ENCODE peak calls at places on chromosomes 1 and 21, in five cellular contexts. S is lower lobe of right lung, N is stomach, W is kidney epithelial cell, C is left lung. O is an unnamed sample.

GRCh38 chr1:77534456-77534855 is 148.0 kb downstream of the ZZZ3 start:
- DNase-seq in N (no peak), C (no peak), S (no peak), W (no peak), O (no peak)

GRCh38 chr1:15217654-15218053 is 29.4 kb upstream of the FHAD1 start:
- DNase-seq in C (no peak), S (no peak), N (no peak), W (no peak), O (no peak)

GRCh38 chr21:25897383-25897782 is 162.6 kb downstream of the GABPA start:
- DNase-seq in N (no peak), W (no peak), C (no peak), S (no peak), O (no peak)

GRCh38 chr1:9406111-9406510 is 113.4 kb downstream of the SPSB1 start:
- DNase-seq in C (no peak), N (no peak), W (no peak), S (no peak), O (no peak)

GRCh38 chr1:56414728-56415224 is 164.6 kb downstream of the PLPP3 start:
- DNase-seq in S (no peak), W (no peak), C (no peak), N (peak; percentile 59), O (no peak)

GRCh38 chr1:51061231-51061943 is 40.6 kb upstream of the C1orf185 start:
- DNase-seq in C (no peak), S (no peak), N (no peak), W (no peak), O (no peak)

GRCh38 chr1:116916002-116916401 is 6.3 kb downstream of the PTGFRN start:
- DNase-seq in W (peak; percentile 14), S (no peak), C (no peak), N (no peak), O (no peak)

GRCh38 chr1:168050880-168051279 is 85.8 kb downstream of the GPR161 start:
- DNase-seq in W (no peak), C (no peak), S (no peak), N (no peak), O (no peak)

GRCh38 chr21:38468989-38469388 is 29.3 kb downstream of the ERG start:
- DNase-seq in N (no peak), W (peak; percentile 14), C (no peak), S (no peak), O (no peak)

GRCh38 chr1:172449012-172449584 is 5.2 kb upstream of the PIGC start:
- DNase-seq in W (peak; percentile 35), C (no peak), S (no peak), N (no peak), O (no peak)

GRCh38 chr1:111241797-111242196 is 14.3 kb downstream of the CHI3L2 start:
- DNase-seq in N (no peak), C (no peak), S (no peak), W (no peak), O (no peak)

GRCh38 chr1:64675718-64676345 is 69.0 kb upstream of the RAVER2 start:
- DNase-seq in N (no peak), W (no peak), C (no peak), S (no peak), O (no peak)

GRCh38 chr1:151888972-151889570 is 20.2 kb downstream of the THEM4 start:
- DNase-seq in N (no peak), S (no peak), C (no peak), W (no peak), O (no peak)

GRCh38 chr1:150575518-150576366 is 3.7 kb downstream of the MCL1 start:
- DNase-seq in C (no peak), N (no peak), S (no peak), W (no peak), O (no peak)

GRCh38 chr1:115423776-115424175 is 85.7 kb upstream of the NGF start:
- DNase-seq in W (no peak), C (no peak), S (no peak), N (no peak), O (no peak)

GRCh38 chr1:41492341-41492848 is 7.9 kb upstream of the EDN2 start:
- DNase-seq in N (no peak), W (no peak), C (no peak), S (no peak), O (peak; percentile 60)

GRCh38 chr1:183871142-183871541 is 66.2 kb downstream of the RGL1 start:
- DNase-seq in N (no peak), C (no peak), W (peak; percentile 41), S (no peak), O (no peak)

GRCh38 chr21:39048064-39048463 is 135.2 kb downstream of the PSMG1 start:
- DNase-seq in N (no peak), S (peak; percentile 52), W (peak; percentile 68), C (no peak), O (peak; percentile 65)

GRCh38 chr1:113942527-113942926 is 13.4 kb downstream of the HIPK1 start:
- DNase-seq in N (no peak), C (no peak), W (no peak), S (no peak), O (no peak)

GRCh38 chr1:185693654-185694053 is 40.5 kb upstream of the HMCN1 start:
- DNase-seq in N (no peak), C (no peak), S (no peak), W (no peak), O (no peak)

GRCh38 chr1:230292739-230293720 is 133.1 kb downstream of the PGBD5 start:
- DNase-seq in C (no peak), W (no peak), S (no peak), N (no peak), O (no peak)

GRCh38 chr1:94539496-94539895 is 2.1 kb downstream of the F3 start:
- DNase-seq in S (no peak), C (peak; percentile 36), W (no peak), N (no peak), O (no peak)

DNA sequence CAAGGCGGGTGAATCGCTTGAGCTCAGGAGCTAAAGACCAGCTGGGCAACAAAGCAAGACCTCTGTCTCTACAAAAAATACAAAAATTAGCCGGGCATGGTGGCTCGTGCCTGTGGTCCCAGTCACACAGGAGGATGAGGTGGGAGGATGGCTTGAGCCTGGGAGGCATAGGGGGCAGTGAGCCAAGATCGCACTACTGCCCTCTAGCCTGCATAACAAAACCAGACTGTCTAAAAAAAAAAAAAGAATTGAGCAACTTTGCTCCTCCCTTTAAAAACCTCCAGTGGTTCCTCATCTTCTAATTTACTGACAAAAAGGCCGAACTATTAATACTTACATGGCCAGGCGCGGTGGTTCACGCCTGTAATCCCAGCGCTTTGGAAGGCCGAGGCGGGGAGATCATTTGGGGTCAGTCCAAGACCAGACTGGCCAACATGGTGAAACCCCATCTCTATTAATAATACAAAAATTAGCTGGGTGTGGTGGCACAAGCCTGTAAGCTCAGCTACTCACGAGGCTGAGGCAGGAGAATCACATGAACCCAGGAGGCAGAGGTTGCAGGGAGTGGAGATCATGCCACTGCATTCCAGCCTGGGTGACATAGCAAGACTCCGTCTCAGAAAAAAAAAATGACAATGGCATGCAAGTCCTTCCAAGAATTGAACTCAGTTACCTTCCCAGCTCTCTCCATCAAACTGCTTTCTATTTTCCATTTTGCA is 4.4 kb downstream of the ACBD3 start:
- DNase-seq in C (peak; percentile 54), S (peak; percentile 56), N (peak; percentile 57), W (peak; percentile 45), O (peak; percentile 46)
- TF ChIP-seq CTCF in C (no peak), S (peak; percentile 44), N (peak; percentile 12), W (peak; percentile 47), O (no peak)

DNA sequence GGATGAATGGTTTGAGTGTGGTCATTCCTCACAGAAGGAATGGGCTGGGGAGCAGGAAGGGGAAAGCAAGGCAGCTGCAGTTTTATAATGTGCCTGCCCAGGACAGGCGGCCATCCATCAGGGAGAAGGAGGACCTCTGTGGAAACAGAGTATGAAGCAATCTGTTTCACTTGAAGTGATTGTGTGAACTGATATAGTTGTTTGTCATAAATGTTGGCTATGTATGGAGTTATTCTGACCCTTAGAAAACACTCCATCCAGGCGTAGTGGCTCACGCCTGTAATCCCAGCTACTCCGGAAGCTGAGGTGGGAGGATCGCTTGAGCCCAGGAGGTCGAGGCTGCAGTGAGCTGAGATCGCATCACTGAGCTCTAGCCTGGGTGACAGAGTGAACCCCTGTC is 46.5 kb downstream of the NENF start:
- DNase-seq in C (no peak), W (no peak), N (no peak), S (no peak), O (no peak)
- H3K27me3 ChIP-seq in C (no peaks in the 10 kb centered on the region), W (no peaks in the 10 kb centered on the region), N (peaks cover 9% of the 10 kb centered on the region), S (peaks cover 6% of the 10 kb centered on the region), O (no peaks in the 10 kb centered on the region)

DNA sequence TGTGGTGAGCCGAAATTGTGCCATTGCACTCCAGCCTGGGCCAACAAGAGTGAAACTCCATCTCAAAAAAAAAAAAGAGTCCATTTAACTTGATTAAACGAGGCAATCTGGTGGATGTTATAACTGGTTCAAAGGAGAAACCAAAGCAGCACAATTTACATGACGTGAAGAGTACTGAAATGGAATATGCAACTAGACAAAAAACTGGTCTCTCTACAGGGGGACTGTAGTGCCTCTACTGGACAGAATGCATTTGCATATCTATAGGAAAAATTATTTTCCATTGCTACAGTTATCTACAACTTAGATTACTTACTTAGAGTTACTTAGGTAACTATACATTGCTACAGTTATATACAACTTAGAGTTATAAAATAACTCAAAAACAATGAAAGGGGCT is 2.7 kb upstream of the CAPN2 start:
- DNase-seq in C (no peak), N (no peak), S (no peak), W (no peak), O (no peak)
- TF ChIP-seq CTCF in C (no peak), N (peak; percentile 10), S (no peak), W (peak; percentile 27), O (no peak)

GRCh38 chr21:46003575-46004007 is 22.0 kb downstream of the COL6A1 start:
- DNase-seq in C (no peak), S (peak; percentile 42), W (no peak), N (peak; percentile 21), O (no peak)
- H3K27me3 ChIP-seq in C (no peaks in the 10 kb centered on the region), S (no peaks in the 10 kb centered on the region), W (no peaks in the 10 kb centered on the region), N (no peaks in the 10 kb centered on the region), O (no peaks in the 10 kb centered on the region)

GRCh38 chr1:234509457-234510328 is 30.7 kb upstream of the TARBP1 start:
- DNase-seq in W (no peak), S (no peak), N (no peak), C (no peak), O (no peak)
- TF ChIP-seq CTCF in W (no peak), S (no peak), N (no peak), C (no peak), O (no peak)

GRCh38 chr1:156419863-156420208 is 50.8 kb downstream of the RHBG start:
- DNase-seq in W (no peak), C (no peak), S (no peak), N (no peak), O (no peak)
- H3K27me3 ChIP-seq in W (peaks cover 71% of the 10 kb centered on the region), C (peaks cover 100% of the 10 kb centered on the region), S (peaks cover 91% of the 10 kb centered on the region), N (peaks cover 100% of the 10 kb centered on the region), O (peaks cover 100% of the 10 kb centered on the region)

DNA sequence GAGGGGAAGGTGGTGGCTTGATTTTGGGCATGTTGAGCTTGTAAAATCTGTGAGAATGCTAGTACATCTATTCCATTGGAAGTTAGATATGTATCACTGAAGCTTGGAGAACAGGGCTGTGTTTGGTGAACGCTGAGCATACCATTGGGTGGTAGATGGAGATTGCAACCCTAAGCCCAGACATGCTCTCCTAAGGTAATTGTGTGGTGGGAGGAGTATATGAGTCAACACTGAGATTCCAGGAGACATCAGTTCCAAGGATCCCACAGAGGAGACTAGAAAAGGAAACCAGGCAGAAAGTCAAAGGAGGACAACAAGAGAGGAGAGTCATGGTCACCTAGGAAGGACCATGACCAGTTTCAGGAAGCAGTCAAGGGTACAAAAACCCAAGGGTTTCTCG is 60.4 kb downstream of the KIF21B start:
- DNase-seq in C (no peak), S (no peak), W (no peak), N (no peak), O (no peak)
- TF ChIP-seq CTCF in C (no peak), S (no peak), W (no peak), N (no peak), O (no peak)

GRCh38 chr1:6450005-6450450 is 15.9 kb downstream of the TNFRSF25 start:
- DNase-seq in S (no peak), W (no peak), N (no peak), C (no peak), O (no peak)
- H3K27me3 ChIP-seq in S (peaks cover 76% of the 10 kb centered on the region), W (peaks cover 71% of the 10 kb centered on the region), N (peaks cover 100% of the 10 kb centered on the region), C (peaks cover 99% of the 10 kb centered on the region), O (peaks cover 86% of the 10 kb centered on the region)

O was measured in transverse colon.